ENCODE peak calls at places on chromosomes 1 and 21, in four cellular contexts. P is colonic mucosa, Q is aorta, N is PC-3. L is an unnamed sample.

GRCh38 chr1:27934818-27935549 is at the start of gene SMPDL3B:
- DNase-seq in P (peak; percentile 88), Q (no peak), N (peak; percentile 90), L (no peak)

GRCh38 chr1:70685300-70686286 is 274.5 kb downstream of the CTH start:
- DNase-seq in P (peak; percentile 58), Q (peak; percentile 54), N (peak; percentile 76), L (peak; percentile 61)

GRCh38 chr1:3279182-3279470 is 175.3 kb upstream of the ARHGEF16 start:
- DNase-seq in P (no peak), Q (no peak), N (no peak), L (no peak)

GRCh38 chr1:17207540-17207939 is 2.6 kb downstream of the PADI1 start:
- DNase-seq in P (no peak), Q (no peak), N (no peak), L (no peak)

GRCh38 chr1:72498393-72498792 is 216.1 kb upstream of the NEGR1 start:
- DNase-seq in P (no peak), Q (no peak), N (no peak), L (no peak)

GRCh38 chr1:84959294-84959693 is 37.6 kb downstream of the MCOLN2 start:
- DNase-seq in P (no peak), Q (no peak), N (no peak), L (no peak)

GRCh38 chr21:43311303-43311817 is 115.6 kb downstream of the SIK1 start:
- DNase-seq in P (peak; percentile 82), Q (peak; percentile 19), N (no peak), L (peak; percentile 16)

GRCh38 chr1:174999926-175000696 is at the start of gene CACYBP:
- DNase-seq in P (peak; percentile 58), Q (no peak), N (no peak), L (no peak)

GRCh38 chr1:40845895-40846294 is 16.3 kb downstream of the CITED4 start:
- DNase-seq in P (no peak), Q (no peak), N (no peak), L (no peak)

GRCh38 chr21:17688912-17689874 is 76.5 kb upstream of the BTG3 start:
- DNase-seq in P (peak; percentile 39), Q (peak; percentile 56), N (peak; percentile 96), L (peak; percentile 64)

GRCh38 chr1:40909281-40909680 is 47.1 kb upstream of the CITED4 start:
- DNase-seq in P (no peak), Q (no peak), N (no peak), L (no peak)

GRCh38 chr1:106646261-106646660 is 410.2 kb upstream of the PRMT6 start:
- DNase-seq in P (no peak), Q (no peak), N (no peak), L (no peak)

GRCh38 chr1:205925730-205926129 is 17.5 kb downstream of the SLC26A9 start:
- DNase-seq in P (no peak), Q (no peak), N (peak; percentile 77), L (no peak)

GRCh38 chr1:227949954-227950734 is 2.4 kb upstream of the WNT9A start:
- DNase-seq in P (peak; percentile 14), Q (no peak), N (no peak), L (peak; percentile 8)

GRCh38 chr1:90414201-90414600 is 302.9 kb downstream of the BARHL2 start:
- DNase-seq in P (no peak), Q (no peak), N (no peak), L (no peak)

DNA sequence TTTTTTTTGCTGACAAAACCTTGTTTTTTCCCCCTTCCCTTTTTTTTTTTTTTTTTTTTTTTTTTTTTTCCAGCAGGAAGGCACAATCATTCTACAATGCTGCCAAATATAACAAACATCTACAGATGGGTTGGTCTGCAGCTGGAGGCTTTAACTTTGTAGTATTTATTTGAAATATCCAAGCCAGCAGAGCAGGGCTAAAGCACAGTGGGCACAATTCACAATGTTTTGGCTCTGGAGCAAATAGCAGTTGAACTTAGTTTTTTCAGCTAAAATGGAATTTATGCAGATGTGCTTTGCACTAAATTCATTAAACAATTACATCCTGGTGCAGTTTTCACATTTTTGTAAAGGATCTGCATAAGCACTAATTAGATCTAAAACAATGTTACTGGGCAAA is 39.8 kb upstream of the ZBTB18 start:
- DNase-seq in P (no peak), Q (no peak), N (no peak), L (no peak)
- H3K4me3 ChIP-seq in P (no peak overlapping the region), Q (no peak overlapping the region), N (no peak overlapping the region), L (no peak overlapping the region)

GRCh38 chr21:35329940-35330670 is 281.0 kb upstream of the RUNX1 start:
- DNase-seq in P (no peak), Q (no peak), N (no peak), L (no peak)

GRCh38 chr21:35336534-35336933 is 287.4 kb upstream of the RUNX1 start:
- DNase-seq in P (no peak), Q (no peak), N (no peak), L (no peak)

GRCh38 chr21:35333831-35334593 is 284.9 kb upstream of the RUNX1 start:
- DNase-seq in P (no peak), Q (peak; percentile 69), N (no peak), L (no peak)

GRCh38 chr21:35335951-35336446 is 286.9 kb upstream of the RUNX1 start:
- DNase-seq in P (no peak), Q (no peak), N (no peak), L (no peak)

GRCh38 chr21:35332841-35333426 is 283.8 kb upstream of the RUNX1 start:
- DNase-seq in P (no peak), Q (no peak), N (no peak), L (no peak)
- H3K27me3 ChIP-seq in P (no peaks in the 10 kb centered on the region), Q (peaks cover 2% of the 10 kb centered on the region), N (no peaks in the 10 kb centered on the region), L (no peaks in the 10 kb centered on the region)

DNA sequence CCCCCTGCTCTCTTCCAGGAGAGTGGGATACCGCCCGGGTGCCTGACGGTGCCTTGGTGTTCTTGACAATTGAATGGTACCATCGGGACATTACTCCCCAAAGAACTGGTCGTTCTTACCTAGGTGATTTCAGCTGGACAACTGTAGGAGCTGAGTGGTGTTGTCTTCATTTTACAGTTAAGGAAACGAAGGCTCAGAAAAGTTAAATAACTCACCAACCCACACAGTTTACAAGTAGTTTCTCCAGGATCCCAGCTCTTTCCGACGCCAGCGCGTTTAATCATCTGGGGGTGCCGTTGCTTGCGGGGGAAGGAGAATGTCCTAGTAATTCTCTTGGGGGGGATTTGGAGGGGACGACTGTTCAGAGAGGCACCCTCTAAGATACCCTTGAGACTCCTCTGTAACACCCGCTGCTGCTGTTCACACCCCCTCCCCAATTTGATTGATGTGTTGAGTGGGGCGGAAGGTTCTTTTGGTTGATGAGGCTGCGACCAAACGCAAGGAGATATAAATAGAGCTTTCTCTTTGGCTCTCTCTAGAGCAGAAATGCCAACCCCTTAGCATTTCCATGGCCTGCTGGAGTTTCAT is 1.8 kb downstream of the PIK3CD start:
- DNase-seq in P (no peak), Q (no peak), N (no peak), L (no peak)
- H3K4me3 ChIP-seq in P (peak overlapping the region; percentile 44), Q (no peak overlapping the region), N (no peak overlapping the region), L (no peak overlapping the region)

GRCh38 chr1:2021550-2021949 is 2.4 kb downstream of the GABRD start:
- DNase-seq in P (no peak), Q (no peak), N (no peak), L (no peak)
- H3K27me3 ChIP-seq in P (peaks cover 38% of the 10 kb centered on the region), Q (peaks cover 2% of the 10 kb centered on the region), N (peaks cover 32% of the 10 kb centered on the region), L (no peaks in the 10 kb centered on the region)

DNA sequence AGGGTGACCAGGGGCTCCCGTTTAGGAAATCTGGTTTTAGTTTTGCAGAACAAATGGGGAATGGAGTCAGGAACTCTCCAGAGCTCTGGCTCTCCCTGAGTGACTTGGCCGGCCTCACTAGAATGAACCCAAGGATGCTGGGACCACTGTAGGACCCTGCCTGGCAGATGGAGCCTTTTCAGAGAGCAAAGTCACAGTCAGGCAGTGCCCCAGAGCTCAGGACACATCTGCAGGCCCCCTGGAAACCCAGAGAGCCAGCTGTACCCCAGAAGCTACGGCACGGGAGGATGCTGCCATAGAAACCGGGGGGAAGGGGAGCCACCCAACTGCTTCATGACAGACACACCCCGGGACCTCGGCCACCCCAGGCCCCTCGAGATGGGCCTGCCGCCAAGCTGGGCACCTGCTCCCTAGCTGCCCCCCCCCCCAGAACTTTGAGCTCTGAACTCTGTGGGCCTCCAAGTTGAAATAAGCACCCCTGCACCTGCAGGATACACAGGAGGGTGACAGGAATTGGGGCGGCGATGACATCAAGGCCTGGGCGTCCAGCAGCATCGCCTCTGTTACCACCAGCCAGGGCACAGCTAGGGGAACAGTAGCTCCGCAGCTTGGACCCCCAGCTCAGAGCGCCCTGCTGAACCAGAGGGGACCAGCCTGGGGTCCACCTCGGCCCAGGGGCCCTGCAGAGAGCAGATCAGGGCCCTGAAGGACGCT is 91.8 kb upstream of the VAMP3 start:
- DNase-seq in P (no peak), Q (no peak), N (no peak), L (peak; percentile 47)
- H3K4me3 ChIP-seq in P (no peak overlapping the region), Q (no peak overlapping the region), N (no peak overlapping the region), L (no peak overlapping the region)

DNA sequence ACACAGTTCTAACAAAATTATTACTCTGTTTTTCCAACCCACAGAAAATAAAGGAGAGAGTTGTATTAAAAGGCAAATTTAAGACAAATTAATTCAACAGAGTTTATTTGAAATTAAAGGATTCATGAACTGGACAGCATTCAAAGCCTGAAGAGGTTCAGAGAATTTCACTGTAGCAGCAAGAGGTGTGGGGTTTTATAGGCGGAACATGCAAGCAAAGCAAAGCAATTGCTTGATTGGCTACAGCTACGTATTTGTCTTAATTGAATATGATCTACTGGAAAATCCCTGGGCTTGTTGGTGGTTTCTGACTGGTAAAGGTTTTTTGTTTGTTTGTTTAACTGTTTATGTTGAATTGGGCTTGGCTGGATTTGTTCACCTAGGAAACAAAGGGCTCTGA is 61.5 kb downstream of the KCNK1 start:
- DNase-seq in P (no peak), Q (no peak), N (no peak), L (no peak)
- H3K27me3 ChIP-seq in P (no peaks in the 10 kb centered on the region), Q (no peaks in the 10 kb centered on the region), N (no peaks in the 10 kb centered on the region), L (no peaks in the 10 kb centered on the region)

DNA sequence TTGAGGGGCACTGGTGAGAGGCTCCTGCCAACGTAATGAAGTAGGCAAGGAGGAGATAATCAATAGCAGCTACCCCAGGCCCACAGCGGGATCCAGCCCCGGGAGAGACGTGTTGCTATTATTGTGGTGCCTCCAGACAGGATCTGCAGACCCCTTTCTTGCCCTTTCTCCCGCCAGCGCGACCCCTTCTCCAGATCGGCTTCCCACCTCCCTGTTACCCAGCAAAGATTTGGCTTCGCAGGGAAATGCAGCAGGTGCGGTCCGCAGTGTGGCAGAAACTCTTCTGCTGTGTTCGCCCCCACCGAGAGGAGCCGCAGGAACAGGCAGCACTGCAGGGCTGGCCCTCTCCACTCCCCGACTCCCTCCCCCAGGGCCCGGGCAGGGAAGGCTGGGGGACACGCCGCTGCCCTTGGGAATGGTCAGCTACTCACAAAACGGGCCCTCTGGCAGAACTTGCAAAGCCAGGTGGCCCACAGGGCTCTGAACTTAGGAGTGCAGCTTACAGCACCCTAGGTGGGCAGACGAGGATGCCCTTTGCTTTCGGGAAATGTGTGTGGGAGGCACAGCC is 1.6 kb upstream of the KCNA2 start:
- DNase-seq in P (no peak), Q (no peak), N (no peak), L (no peak)
- H3K4me3 ChIP-seq in P (peak overlapping the region; percentile 40), Q (peak overlapping the region; percentile 53), N (no peak overlapping the region), L (peak overlapping the region; percentile 56)

L was measured in right cardiac atrium.